ENCODE peak calls at places on chromosomes 11 and 22, in five cellular contexts. J is tibial artery; I is CD8-positive, alpha-beta T cell; U is heart right ventricle; B is HCT116. E is an unnamed sample.

GRCh38 chr11:122559734-122560382 is 95.7 kb upstream of the UBASH3B start:
- DNase-seq in I (no peak), B (peak), U (no peak), J (no peak), E (no peak)

GRCh38 chr22:25370322-25370721 is 150.9 kb downstream of the CRYBB2 start:
- DNase-seq in B (no peak), U (no peak), J (no peak), I (no peak), E (no peak)

GRCh38 chr11:121415861-121416260 is 36.3 kb upstream of the SORL1 start:
- DNase-seq in U (no peak), J (no peak), B (no peak), I (no peak), E (no peak)

GRCh38 chr11:8036986-8037385 is 44.0 kb upstream of the TUB start:
- DNase-seq in J (no peak), B (no peak), I (no peak), U (no peak), E (no peak)

GRCh38 chr22:26756675-26757293 is 99.4 kb downstream of the MIAT start:
- DNase-seq in B (peak), I (peak), J (peak), U (peak), E (peak)

GRCh38 chr22:48414662-48415061 is 1413.0 kb downstream of the BRD1 start:
- DNase-seq in J (peak), B (no peak), U (no peak), I (no peak), E (no peak)

GRCh38 chr22:27810566-27810965 is 9.0 kb upstream of the MN1 start:
- DNase-seq in I (no peak), U (peak), B (no peak), J (peak), E (peak)

GRCh38 chr11:130554241-130555055 is 106.0 kb downstream of the ADAMTS15 start:
- DNase-seq in U (no peak), I (no peak), B (no peak), J (no peak), E (no peak)

GRCh38 chr22:23626286-23626975 is 5.7 kb downstream of the DRICH1 start:
- DNase-seq in U (no peak), J (no peak), I (no peak), B (no peak), E (no peak)

GRCh38 chr11:47607380-47607779 is 13.2 kb upstream of the C1QTNF4 start:
- DNase-seq in I (no peak), B (no peak), U (peak), J (peak), E (no peak)

GRCh38 chr11:127994736-127995135 is 592.6 kb downstream of the ETS1 start:
- DNase-seq in U (no peak), B (no peak), J (no peak), I (no peak), E (no peak)

GRCh38 chr22:21587803-21588611 is 20.5 kb downstream of the UBE2L3 start:
- DNase-seq in I (no peak), U (no peak), J (no peak), B (no peak), E (peak)

GRCh38 chr11:102582140-102582539 is 43.0 kb downstream of the MMP20 start:
- DNase-seq in J (no peak), U (no peak), B (no peak), I (no peak), E (no peak)

GRCh38 chr11:4957396-4957795 is 1.9 kb upstream of the OR51A2 start:
- DNase-seq in I (no peak), J (no peak), U (no peak), B (no peak), E (no peak)

GRCh38 chr11:99795999-99796398 is 775.2 kb downstream of the CNTN5 start:
- DNase-seq in U (no peak), I (no peak), J (no peak), B (no peak), E (no peak)

GRCh38 chr22:32106930-32107329 is 52.2 kb downstream of the C22orf42 start:
- DNase-seq in I (no peak), J (no peak), B (no peak), U (no peak), E (no peak)

GRCh38 chr11:125371451-125371935 is 124.6 kb downstream of the FEZ1 start:
- DNase-seq in I (no peak), U (no peak), B (no peak), J (no peak), E (no peak)

GRCh38 chr11:33542921-33543320 is 157.7 kb downstream of the C11orf91 start:
- DNase-seq in U (peak), J (no peak), I (peak), B (peak), E (no peak)

GRCh38 chr11:123357990-123358827 is 71.9 kb upstream of the GRAMD1B start:
- DNase-seq in U (no peak), B (no peak), I (no peak), J (no peak), E (no peak)

GRCh38 chr22:35581023-35581413 is 36.1 kb downstream of the MB start:
- DNase-seq in J (no peak), B (no peak), I (no peak), U (no peak), E (no peak)

GRCh38 chr22:45192701-45193187 is 29.0 kb downstream of the NUP50 start:
- DNase-seq in J (no peak), B (no peak), I (no peak), U (no peak), E (no peak)

GRCh38 chr11:134272381-134273316 is 3.5 kb upstream of the GLB1L3 start:
- DNase-seq in I (no peak), J (no peak), B (no peak), U (no peak), E (peak)

GRCh38 chr11:33116535-33116934 is 44.7 kb downstream of the CSTF3 start:
- DNase-seq in U (no peak), B (peak), J (no peak), I (no peak), E (no peak)

GRCh38 chr11:64070301-64070656 is 34.5 kb downstream of the FLRT1 start:
- DNase-seq in J (no peak), I (no peak), B (no peak), U (no peak), E (no peak)

GRCh38 chr11:119116601-119117000 is 4.8 kb upstream of the HINFP start:
- DNase-seq in B (no peak), U (no peak), I (no peak), J (no peak), E (no peak)

GRCh38 chr11:119116235-119116594 is 5.2 kb upstream of the HINFP start:
- DNase-seq in J (no peak), B (no peak), I (no peak), U (no peak), E (no peak)

GRCh38 chr11:119114351-119114750 is 7.0 kb upstream of the HINFP start:
- DNase-seq in J (no peak), U (no peak), B (no peak), I (no peak), E (no peak)

GRCh38 chr11:119117004-119117706 is 4.2 kb upstream of the HINFP start:
- DNase-seq in I (no peak), B (no peak), U (no peak), J (no peak), E (no peak)

DNA sequence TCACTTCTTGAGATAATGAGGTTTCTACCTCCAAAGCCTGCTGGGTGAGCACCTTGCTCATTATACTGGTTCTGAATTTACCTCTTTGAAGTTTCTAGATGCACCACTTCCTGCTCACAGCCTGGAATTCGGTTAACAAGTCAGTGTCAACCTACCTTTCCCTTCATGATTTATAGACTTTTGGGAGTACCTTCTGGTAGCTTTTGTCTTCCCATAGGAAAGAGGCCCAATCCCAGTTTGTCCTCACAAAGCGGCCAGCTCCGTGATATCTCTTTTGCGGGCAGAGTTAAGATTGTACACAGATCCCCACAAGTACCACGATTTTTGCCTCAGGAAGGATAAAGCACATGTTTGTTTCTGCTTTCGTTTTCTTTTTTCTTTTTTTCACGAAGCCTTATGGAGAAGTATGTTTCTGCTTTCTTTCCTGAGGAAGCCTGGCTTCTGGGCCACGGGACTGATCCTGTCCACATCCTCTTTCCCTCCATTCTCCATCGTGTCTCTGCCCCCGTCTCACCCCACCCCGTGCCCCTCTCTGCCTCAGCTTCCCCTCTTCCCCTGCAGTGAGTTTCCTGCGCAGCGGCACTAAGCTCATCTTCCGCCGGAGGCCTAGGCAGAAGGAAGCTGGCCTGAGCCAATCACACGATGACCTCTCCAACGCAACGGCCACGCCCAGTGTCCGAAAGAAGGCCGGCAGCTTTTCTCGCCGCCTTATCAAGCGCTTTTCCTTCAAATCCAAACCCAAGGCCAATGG is 5.7 kb upstream of the HINFP start:
- DNase-seq in J (peak), I (no peak), U (peak), B (no peak), E (no peak)
- H3K27ac ChIP-seq in J (no peak), I (peak), U (no peak), B (no peak), E (peak)

GRCh38 chr22:49736538-49736937 is 91.1 kb downstream of the BRD1 start:
- DNase-seq in J (peak), I (no peak), B (no peak), U (no peak), E (peak)
- H3K4me3 ChIP-seq in J (no peak), I (no peak), B (no peak), U (no peak), E (no peak)

GRCh38 chr11:6817668-6818067 is 18.2 kb upstream of the OR6A2 start:
- DNase-seq in J (no peak), U (no peak), B (no peak), I (no peak), E (no peak)
- TF ChIP-seq CTCF in J (no peak), U (no peak), B (no peak), I (no peak), E (no peak)

GRCh38 chr11:96287796-96288439 is 55.1 kb downstream of the MAML2 start:
- DNase-seq in I (no peak), B (no peak), U (no peak), J (no peak), E (no peak)

GRCh38 chr11:96284401-96284800 is 58.6 kb downstream of the MAML2 start:
- DNase-seq in B (no peak), I (no peak), U (no peak), J (no peak), E (no peak)

GRCh38 chr11:96282846-96283245 is 60.1 kb downstream of the MAML2 start:
- DNase-seq in I (no peak), J (no peak), B (no peak), U (no peak), E (no peak)

GRCh38 chr11:96288915-96289314 is 54.1 kb downstream of the MAML2 start:
- DNase-seq in U (no peak), J (no peak), B (no peak), I (no peak), E (no peak)

DNA sequence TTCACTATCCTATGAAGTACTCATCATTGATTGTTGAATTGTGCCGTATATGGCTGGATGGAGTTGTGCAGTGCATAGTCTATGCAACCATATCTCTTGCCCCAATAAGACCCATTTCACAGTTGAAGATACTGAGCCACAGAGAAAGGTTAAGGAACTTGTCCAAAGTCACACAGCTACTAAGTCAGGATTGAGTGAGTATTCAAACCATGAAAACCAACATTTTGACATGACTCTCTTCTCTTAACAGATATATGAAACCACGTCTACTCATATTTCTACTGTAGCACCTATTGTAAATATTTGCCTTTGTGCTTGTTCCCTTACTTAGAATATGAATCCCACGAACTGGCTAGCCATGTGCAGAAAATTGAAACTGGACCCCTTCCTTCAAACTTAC is 58.1 kb downstream of the MAML2 start:
- DNase-seq in U (no peak), J (no peak), B (no peak), I (no peak), E (no peak)
- H3K27ac ChIP-seq in U (no peak), J (no peak), B (no peak), I (no peak), E (no peak)

DNA sequence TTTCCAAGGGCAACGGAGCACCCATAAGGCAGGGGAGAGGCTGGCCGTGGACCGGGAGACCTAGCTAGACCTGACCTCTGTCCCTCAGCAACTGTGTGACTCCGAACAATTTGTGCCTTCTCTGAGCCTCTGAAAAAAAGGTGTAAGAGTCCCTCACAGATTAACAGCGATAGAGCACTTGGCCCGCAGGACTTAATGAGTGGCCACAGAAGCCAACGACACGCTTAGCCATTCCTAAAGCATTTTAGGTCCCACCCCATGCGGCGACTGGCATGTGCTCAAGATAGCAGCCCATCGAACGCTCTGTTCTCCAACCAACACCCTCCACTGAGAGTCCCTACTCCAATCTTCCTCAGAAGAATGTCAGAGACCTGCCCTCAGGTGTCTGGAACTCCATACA is 1.5 kb downstream of the SULT4A1 start:
- DNase-seq in B (no peak), U (no peak), J (no peak), I (no peak), E (no peak)
- H3K4me3 ChIP-seq in B (peak), U (no peak), J (no peak), I (no peak), E (no peak)

GRCh38 chr11:119999220-119999619 is 138.7 kb downstream of the TRIM29 start:
- DNase-seq in B (no peak), U (no peak), J (no peak), I (no peak), E (no peak)
- TF ChIP-seq CTCF in B (peak), U (no peak), J (no peak), I (no peak), E (peak)

DNA sequence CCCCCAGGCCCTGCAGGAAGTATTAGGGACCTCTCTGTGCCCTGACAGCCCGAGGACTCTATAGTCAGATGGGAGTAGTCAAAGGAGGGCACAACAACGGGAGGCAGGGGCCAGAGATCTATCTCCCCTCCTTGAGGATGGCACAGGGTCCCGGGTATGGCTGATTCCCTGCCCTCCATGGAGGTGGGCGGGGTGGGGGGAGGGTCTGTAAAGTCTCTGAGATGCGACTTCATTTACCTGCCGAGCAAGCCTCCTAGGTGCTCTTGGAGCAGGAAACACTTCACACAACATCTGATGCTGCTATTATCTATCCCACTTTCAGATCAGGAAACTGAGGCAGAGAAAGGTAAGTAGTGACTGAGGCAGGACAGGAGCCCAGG is 769 bp upstream of the CDC42EP1 start:
- DNase-seq in U (no peak), J (no peak), B (no peak), I (no peak), E (no peak)
- H3K27ac ChIP-seq in U (peak), J (peak), B (peak), I (no peak), E (peak)

DNA sequence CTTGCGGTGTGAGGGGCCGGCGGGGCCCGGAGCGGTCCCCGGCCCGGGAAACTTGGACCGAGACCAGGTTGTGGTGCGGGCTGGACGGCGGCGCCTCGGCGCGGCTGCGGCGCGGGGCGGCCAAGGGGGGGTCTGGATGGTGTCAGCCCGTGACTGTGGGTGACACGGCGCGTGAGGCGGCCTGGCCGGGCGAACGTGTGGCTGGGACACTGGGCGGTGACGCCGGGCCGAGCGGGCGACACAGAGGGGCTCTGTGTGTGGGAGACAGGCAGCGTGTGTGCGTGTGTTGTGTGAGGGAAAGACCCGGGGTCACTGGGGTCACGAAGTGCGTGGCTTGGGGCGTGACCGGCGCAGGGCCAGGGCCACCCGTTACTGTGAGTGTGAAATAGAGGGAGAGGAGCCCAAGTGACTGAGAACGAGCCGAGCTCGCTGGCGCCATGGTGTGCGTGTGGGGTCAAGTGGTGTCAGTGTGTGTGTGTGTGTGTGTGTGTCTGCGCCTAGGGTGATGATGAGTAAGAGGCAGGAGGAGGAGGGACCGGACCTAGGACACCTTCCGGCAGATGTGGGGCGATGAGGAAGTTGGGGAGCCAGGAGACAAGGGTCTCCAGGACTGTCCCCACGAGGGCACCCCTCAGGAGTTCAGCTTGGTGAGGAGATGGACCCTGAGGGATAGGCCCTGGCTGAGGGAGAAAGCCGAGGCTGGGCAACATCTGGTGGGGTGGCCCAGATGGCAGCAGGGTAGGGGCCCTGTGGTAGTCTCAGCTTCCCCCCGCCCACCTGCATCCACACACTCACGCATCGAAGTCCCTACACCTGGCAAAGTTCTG is 817 bp downstream of the RELT start:
- DNase-seq in I (peak), J (peak), B (peak), U (no peak), E (peak)
- H3K4me3 ChIP-seq in I (peak), J (peak), B (peak), U (peak), E (peak)

E was measured in Peyer's patch.